ENCODE peak calls at places on chromosome 10, in five cellular contexts. R, C, D, A and Q are unnamed samples.

GRCh38 chr10:98254234-98254858 is 13.6 kb downstream of the LOXL4 start:
- DNase-seq in R (no peak), C (no peak), D (no peak), A (no peak), Q (no peak)

GRCh38 chr10:31466313-31466712 is 147.3 kb downstream of the ZEB1 start:
- DNase-seq in R (no peak), C (no peak), D (no peak), A (no peak), Q (no peak)

GRCh38 chr10:89129850-89130396 is 77.2 kb downstream of the CH25H start:
- DNase-seq in R (peak), C (peak), D (peak), A (peak), Q (no peak)

GRCh38 chr10:69362471-69362954 is 54.2 kb downstream of the TACR2 start:
- DNase-seq in R (no peak), C (peak), D (peak), A (peak), Q (no peak)

GRCh38 chr10:90470971-90471370 is 386.9 kb downstream of the HTR7 start:
- DNase-seq in R (no peak), C (no peak), D (no peak), A (no peak), Q (no peak)

GRCh38 chr10:53597835-53598251 is 825.3 kb upstream of the MBL2 start:
- DNase-seq in R (no peak), C (no peak), D (no peak), A (no peak), Q (no peak)

GRCh38 chr10:48890904-48891839 is 48.5 kb downstream of the LRRC18 start:
- DNase-seq in R (no peak), C (no peak), D (no peak), A (no peak), Q (no peak)

GRCh38 chr10:47042199-47042473 is 130.9 kb downstream of the PTPN20 start:
- DNase-seq in R (peak), C (peak), D (no peak), A (no peak), Q (no peak)

GRCh38 chr10:132449051-132449825 is 52.2 kb downstream of the PWWP2B start:
- DNase-seq in R (peak), C (peak), D (peak), A (no peak), Q (no peak)

GRCh38 chr10:80442879-80443278 is 11.2 kb upstream of the TSPAN14 start:
- DNase-seq in R (no peak), C (no peak), D (no peak), A (no peak), Q (no peak)

GRCh38 chr10:27742926-27743735 is 2.5 kb downstream of the MKX start:
- DNase-seq in R (no peak), C (peak), D (peak), A (peak), Q (peak)

GRCh38 chr10:5945561-5946418 is 31.6 kb downstream of the IL15RA start:
- DNase-seq in R (peak), C (peak), D (peak), A (peak), Q (no peak)

GRCh38 chr10:102504179-102504975 is 605 bp downstream of the SUFU start:
- DNase-seq in R (peak), C (peak), D (peak), A (peak), Q (peak)

GRCh38 chr10:125538947-125539649 is 143.9 kb downstream of the TEX36 start:
- DNase-seq in R (peak), C (no peak), D (peak), A (no peak), Q (peak)

GRCh38 chr10:88990528-88991160 is at the start of gene FAS:
- DNase-seq in R (peak), C (peak), D (peak), A (peak), Q (peak)

GRCh38 chr10:58275908-58276307 is 6.9 kb downstream of the CISD1 start:
- DNase-seq in R (no peak), C (no peak), D (no peak), A (no peak), Q (no peak)

GRCh38 chr10:33665512-33665911 is 331.0 kb upstream of the NRP1 start:
- DNase-seq in R (no peak), C (no peak), D (no peak), A (no peak), Q (no peak)

GRCh38 chr10:110395350-110396283 is 90.9 kb upstream of the SMNDC1 start:
- DNase-seq in R (peak), C (no peak), D (peak), A (no peak), Q (no peak)

GRCh38 chr10:26439436-26440090 is 1.4 kb downstream of the APBB1IP start:
- DNase-seq in R (no peak), C (no peak), D (no peak), A (no peak), Q (no peak)

GRCh38 chr10:83572036-83572435 is 567.3 kb upstream of the GHITM start:
- DNase-seq in R (no peak), C (no peak), D (no peak), A (no peak), Q (no peak)

GRCh38 chr10:68876246-68876918 is 24.7 kb upstream of the DDX50 start:
- DNase-seq in R (peak), C (no peak), D (no peak), A (no peak), Q (no peak)

GRCh38 chr10:132637477-132638129 is 100.0 kb downstream of the INPP5A start:
- DNase-seq in R (peak), C (no peak), D (peak), A (peak), Q (peak)

GRCh38 chr10:44470779-44471178 is 85.9 kb upstream of the CXCL12 start:
- DNase-seq in R (no peak), C (no peak), D (no peak), A (no peak), Q (no peak)

GRCh38 chr10:21528452-21529235 is 3.2 kb upstream of the SKIDA1 start:
- DNase-seq in R (no peak), C (no peak), D (no peak), A (no peak), Q (peak)

GRCh38 chr10:127028556-127028955 is 123.3 kb downstream of the DOCK1 start:
- DNase-seq in R (peak), C (no peak), D (no peak), A (no peak), Q (no peak)

GRCh38 chr10:119416855-119417254 is 125.7 kb downstream of the RGS10 start:
- DNase-seq in R (peak), C (peak), D (peak), A (peak), Q (peak)

GRCh38 chr10:110737886-110738634 is 93.9 kb downstream of the RBM20 start:
- DNase-seq in R (no peak), C (no peak), D (peak), A (no peak), Q (no peak)

GRCh38 chr10:49197171-49197570 is 9.0 kb upstream of the TMEM273 start:
- DNase-seq in R (no peak), C (no peak), D (no peak), A (no peak), Q (no peak)

GRCh38 chr10:80700760-80701444 is 163.2 kb downstream of the SH2D4B start:
- DNase-seq in R (no peak), C (no peak), D (no peak), A (no peak), Q (no peak)

GRCh38 chr10:49631975-49632374 is 18.1 kb downstream of the CHAT start:
- DNase-seq in R (peak), C (peak), D (no peak), A (no peak), Q (no peak)

GRCh38 chr10:37289833-37290464 is 164.6 kb downstream of the ANKRD30A start:
- DNase-seq in R (no peak), C (no peak), D (no peak), A (no peak), Q (no peak)

GRCh38 chr10:78802866-78803265 is 265.9 kb upstream of the ZMIZ1 start:
- DNase-seq in R (peak), C (no peak), D (no peak), A (no peak), Q (no peak)

GRCh38 chr10:98242823-98243222 is 25.2 kb downstream of the LOXL4 start:
- DNase-seq in R (no peak), C (no peak), D (no peak), A (no peak), Q (peak)

GRCh38 chr10:103192089-103192450 is 1.0 kb downstream of the NT5C2 start:
- DNase-seq in R (no peak), C (no peak), D (no peak), A (peak), Q (peak)

GRCh38 chr10:82378146-82378545 is 503.2 kb downstream of the NRG3 start:
- DNase-seq in R (no peak), C (no peak), D (peak), A (peak), Q (no peak)

GRCh38 chr10:68109312-68109711 is at the start of gene MYPN:
- DNase-seq in R (no peak), C (no peak), D (no peak), A (no peak), Q (no peak)

GRCh38 chr10:100006241-100006886 is 3.4 kb downstream of the DNMBP start:
- DNase-seq in R (no peak), C (no peak), D (no peak), A (no peak), Q (peak)

GRCh38 chr10:675532-675931 is 13.9 kb downstream of the DIP2C start:
- DNase-seq in R (no peak), C (no peak), D (no peak), A (no peak), Q (no peak)

GRCh38 chr10:62779487-62780248 is 24.9 kb upstream of the ADO start:
- DNase-seq in R (peak), C (no peak), D (peak), A (peak), Q (peak)

GRCh38 chr10:107425844-107426553 is 261.5 kb upstream of the SORCS1 start:
- DNase-seq in R (peak), C (no peak), D (peak), A (no peak), Q (no peak)
- H3K4me3 ChIP-seq in R (peak), C (no peak), D (no peak), A (no peak), Q (no peak)

GRCh38 chr10:3159160-3159559 is 13.4 kb downstream of the PITRM1 start:
- DNase-seq in R (no peak), C (no peak), D (no peak), A (no peak), Q (no peak)
- H3K27ac ChIP-seq in R (no peak), C (no peak), D (no peak), A (no peak), Q (no peak)

GRCh38 chr10:13272164-13272571 is 27.7 kb downstream of the PHYH start:
- DNase-seq in R (peak), C (no peak), D (peak), A (peak), Q (peak)
- H3K4me3 ChIP-seq in R (no peak), C (no peak), D (no peak), A (peak), Q (no peak)

DNA sequence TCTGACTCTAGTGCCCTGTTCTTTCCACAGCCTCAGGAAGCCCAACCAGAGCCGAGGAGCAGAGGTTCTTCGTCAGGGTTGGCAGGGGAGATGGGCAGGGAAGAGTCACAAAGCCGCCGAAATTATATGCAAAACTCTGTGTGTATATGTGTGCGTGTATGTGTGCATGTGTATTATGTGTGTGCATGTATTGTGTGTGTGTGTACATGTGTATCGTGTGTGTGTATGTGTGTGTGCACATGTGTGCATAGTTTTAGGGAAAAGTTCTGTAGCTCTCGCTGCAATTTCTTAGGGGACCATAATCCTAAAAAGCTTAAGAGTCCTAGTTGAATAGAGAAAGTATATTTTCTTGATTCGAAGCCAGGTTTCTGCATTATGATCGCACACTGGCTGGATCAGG is 17.0 kb downstream of the DNAJB12 start:
- DNase-seq in R (no peak), C (no peak), D (no peak), A (no peak), Q (no peak)
- H3K27ac ChIP-seq in R (no peak), C (no peak), D (no peak), A (no peak), Q (no peak)

GRCh38 chr10:129657297-129657974 is 190.4 kb downstream of the MGMT start:
- DNase-seq in R (no peak), C (no peak), D (no peak), A (no peak), Q (no peak)

GRCh38 chr10:129662386-129662785 is 195.3 kb downstream of the MGMT start:
- DNase-seq in R (no peak), C (no peak), D (no peak), A (no peak), Q (peak)

GRCh38 chr10:129658673-129659072 is 191.6 kb downstream of the MGMT start:
- DNase-seq in R (no peak), C (no peak), D (no peak), A (no peak), Q (peak)

GRCh38 chr10:129656642-129657041 is 189.6 kb downstream of the MGMT start:
- DNase-seq in R (no peak), C (no peak), D (no peak), A (no peak), Q (no peak)

DNA sequence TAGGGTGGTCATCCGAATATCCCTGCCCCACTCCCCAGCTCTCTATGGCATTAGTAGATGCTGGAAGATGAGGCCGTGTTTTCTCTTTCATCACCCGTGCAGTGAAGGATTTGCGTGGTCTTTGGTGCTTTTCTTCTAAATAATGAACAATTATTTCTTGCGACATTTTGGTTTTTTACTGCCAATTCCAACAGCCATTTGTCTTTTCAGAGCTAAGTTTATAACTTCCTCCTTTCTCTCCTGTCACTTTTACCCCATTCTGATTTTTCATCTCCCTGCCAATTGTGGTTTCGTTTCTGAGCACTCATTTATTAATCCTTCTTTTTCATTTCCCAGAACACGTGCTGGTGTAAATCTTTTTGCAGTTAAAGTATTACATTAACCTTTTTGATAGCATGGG is 192.8 kb downstream of the MGMT start:
- DNase-seq in R (no peak), C (no peak), D (no peak), A (no peak), Q (peak)
- H3K4me3 ChIP-seq in R (no peak), C (peak), D (no peak), A (no peak), Q (peak)

DNA sequence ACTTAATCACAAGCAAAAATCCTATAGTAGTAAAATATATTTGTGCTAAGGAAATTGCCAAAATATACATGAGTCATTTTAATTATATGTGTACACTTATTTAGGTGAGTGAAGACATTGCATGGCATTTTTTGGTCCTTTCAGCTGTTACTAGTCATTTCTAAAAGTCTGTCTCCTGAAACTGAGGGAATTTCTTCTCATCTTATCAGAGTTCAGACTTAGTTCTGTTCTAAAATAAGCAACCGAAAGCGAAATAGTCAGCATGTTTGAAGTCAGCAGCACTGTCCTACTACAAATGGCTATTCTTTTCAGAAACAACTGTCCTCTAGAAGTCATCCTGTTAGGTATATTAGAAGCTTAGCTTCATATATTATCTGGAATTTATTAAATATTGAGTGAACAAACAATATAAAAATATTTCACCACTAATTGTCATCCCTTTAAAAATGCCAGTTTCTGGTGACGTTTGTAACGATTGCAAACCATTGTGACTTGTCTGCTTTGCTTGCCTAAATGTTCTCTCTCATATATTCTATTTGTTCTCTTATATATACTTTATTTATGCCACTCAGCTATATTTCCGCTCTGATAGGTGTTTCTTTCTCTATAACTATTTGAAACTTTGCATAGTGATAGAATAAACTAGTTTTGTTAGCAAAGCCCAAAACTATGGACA is 227.4 kb upstream of the KAT6B start:
- DNase-seq in R (no peak), C (no peak), D (no peak), A (no peak), Q (no peak)
- H3K27ac ChIP-seq in R (no peak), C (no peak), D (peak), A (no peak), Q (no peak)

DNA sequence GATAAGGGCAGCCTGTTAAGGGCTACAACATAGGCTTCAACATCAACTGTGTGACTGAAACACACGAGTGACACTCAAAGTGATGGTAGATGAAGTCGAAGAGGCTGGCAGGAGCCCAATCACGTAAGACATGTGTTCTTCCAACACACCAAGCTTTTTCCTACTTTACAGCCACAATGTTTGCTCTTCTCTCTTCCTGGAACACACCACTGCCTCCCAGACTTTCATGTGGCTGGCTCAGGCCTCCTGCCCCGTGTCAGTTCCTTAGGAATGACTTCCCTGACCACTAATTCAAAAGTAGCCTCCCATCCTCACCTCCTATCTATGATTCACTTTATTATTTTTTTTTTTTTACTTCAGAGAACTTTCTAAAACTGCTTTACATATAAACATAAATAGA is 209.2 kb downstream of the GPAM start:
- DNase-seq in R (no peak), C (no peak), D (no peak), A (no peak), Q (no peak)
- H3K4me3 ChIP-seq in R (no peak), C (no peak), D (no peak), A (no peak), Q (no peak)

DNA sequence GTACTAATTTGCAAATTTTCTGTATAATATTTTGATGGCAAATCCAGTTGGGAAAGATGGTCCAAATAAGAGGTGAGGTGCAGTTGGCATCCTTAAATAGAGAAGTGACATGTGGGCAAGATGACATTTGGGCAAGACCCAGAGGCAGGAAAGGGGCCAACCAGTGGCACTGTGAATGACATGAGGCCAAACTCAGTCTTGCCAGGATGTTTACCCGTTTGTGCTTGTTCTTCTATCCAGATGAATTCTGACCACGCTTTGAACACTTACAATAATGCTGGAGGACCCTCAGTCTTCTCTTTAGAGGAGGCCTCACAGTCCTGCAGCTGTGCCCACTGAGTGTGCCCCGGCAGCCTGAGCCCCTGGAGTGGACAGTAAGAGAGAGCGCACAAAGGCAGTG is 45.1 kb downstream of the KCNMA1 start:
- DNase-seq in R (no peak), C (no peak), D (no peak), A (no peak), Q (no peak)
- H3K27ac ChIP-seq in R (no peak), C (no peak), D (no peak), A (no peak), Q (no peak)

GRCh38 chr10:75261813-75262725 is 26.3 kb upstream of the COMTD1 start:
- DNase-seq in R (no peak), C (no peak), D (peak), A (no peak), Q (no peak)
- H3K4me3 ChIP-seq in R (no peak), C (no peak), D (no peak), A (no peak), Q (no peak)

GRCh38 chr10:24288581-24288980 is 79.6 kb downstream of the KIAA1217 start:
- DNase-seq in R (no peak), C (no peak), D (no peak), A (no peak), Q (no peak)

GRCh38 chr10:24287559-24288195 is 78.7 kb downstream of the KIAA1217 start:
- DNase-seq in R (no peak), C (no peak), D (no peak), A (no peak), Q (peak)

GRCh38 chr10:24292304-24293291 is 83.7 kb downstream of the KIAA1217 start:
- DNase-seq in R (no peak), C (no peak), D (no peak), A (no peak), Q (no peak)

DNA sequence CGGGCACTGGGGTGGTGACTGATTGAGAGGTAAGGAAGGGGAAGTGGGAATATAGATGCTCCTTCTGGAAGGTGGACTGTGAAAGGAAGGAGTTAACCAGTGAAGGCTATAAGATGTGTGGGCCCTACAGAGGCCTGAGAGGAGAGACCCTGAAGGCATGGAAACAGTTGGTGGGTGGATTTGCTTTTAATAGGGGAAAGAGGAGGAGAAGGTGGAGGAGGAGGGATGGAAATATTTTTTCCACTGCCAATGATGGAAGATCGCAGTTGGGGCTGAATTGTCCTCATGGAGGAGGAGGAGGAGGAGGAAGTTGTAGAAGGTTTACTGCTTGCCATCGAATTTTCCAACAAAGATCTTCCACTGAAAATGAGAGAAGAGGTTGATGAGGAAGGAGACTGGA is 80.3 kb downstream of the KIAA1217 start:
- DNase-seq in R (no peak), C (no peak), D (no peak), A (no peak), Q (no peak)
- H3K27ac ChIP-seq in R (no peak), C (no peak), D (no peak), A (no peak), Q (no peak)